ENCODE peak calls at places on chromosomes 4 and X, in ten cellular contexts. O, K, N, W, J, F, M, P, E and T are unnamed samples. For H3K4me1, the result is how much of the 10 kb centered on the place peaks cover.

GRCh38 chr4:71860643-71861042 is 76.8 kb upstream of the GC start:
- DNase-seq in O (no peak), K (no peak), N (no peak), W (no peak), J (no peak), F (no peak), M (no peak), P (no peak), E (no peak), T (no peak)

GRCh38 chr4:30718021-30718888 is 1.9 kb upstream of the PCDH7 start:
- DNase-seq in O (peak), K (peak), N (peak), W (peak), J (peak), F (no peak), M (peak), P (peak), E (no peak), T (no peak)

GRCh38 chrX:149161438-149162088 is 343.5 kb downstream of the IDS start:
- DNase-seq in O (no peak), K (no peak), N (no peak), W (no peak), J (no peak), F (no peak), M (no peak), P (no peak), E (no peak), T (no peak)

GRCh38 chrX:106898462-106898861 is 4.7 kb downstream of the RIPPLY1 start:
- DNase-seq in O (no peak), K (no peak), N (no peak), W (peak), J (no peak), F (no peak), M (no peak), P (no peak), E (no peak), T (peak)

GRCh38 chr4:111778543-111778942 is 366.7 kb upstream of the FAM241A start:
- DNase-seq in O (no peak), K (no peak), N (no peak), W (no peak), J (no peak), F (no peak), M (no peak), P (no peak), E (no peak), T (no peak)

GRCh38 chr4:85587952-85588351 is 113.0 kb downstream of the ARHGAP24 start:
- DNase-seq in O (no peak), K (no peak), N (no peak), W (no peak), J (no peak), F (no peak), M (no peak), P (no peak), E (no peak), T (no peak)

GRCh38 chr4:7200801-7201200 is 8.5 kb downstream of the SORCS2 start:
- DNase-seq in O (peak), K (no peak), N (no peak), W (no peak), J (peak), F (no peak), M (no peak), P (no peak), E (peak), T (no peak)

GRCh38 chr4:184396001-184396400 is 78.3 kb downstream of the IRF2 start:
- DNase-seq in O (no peak), K (no peak), N (no peak), W (no peak), J (peak), F (no peak), M (no peak), P (no peak), E (no peak), T (no peak)

GRCh38 chr4:2042207-2042946 is 16.8 kb upstream of the NAT8L start:
- DNase-seq in O (no peak), K (no peak), N (peak), W (no peak), J (peak), F (no peak), M (peak), P (no peak), E (no peak), T (no peak)

GRCh38 chrX:10176121-10177003 is 19.6 kb downstream of the CLCN4 start:
- DNase-seq in O (no peak), K (peak), N (no peak), W (no peak), J (no peak), F (peak), M (no peak), P (no peak), E (no peak), T (no peak)

GRCh38 chrX:68719904-68720614 is 72.6 kb downstream of the STARD8 start:
- DNase-seq in O (peak), K (peak), N (no peak), W (no peak), J (peak), F (no peak), M (no peak), P (no peak), E (no peak), T (no peak)

DNA sequence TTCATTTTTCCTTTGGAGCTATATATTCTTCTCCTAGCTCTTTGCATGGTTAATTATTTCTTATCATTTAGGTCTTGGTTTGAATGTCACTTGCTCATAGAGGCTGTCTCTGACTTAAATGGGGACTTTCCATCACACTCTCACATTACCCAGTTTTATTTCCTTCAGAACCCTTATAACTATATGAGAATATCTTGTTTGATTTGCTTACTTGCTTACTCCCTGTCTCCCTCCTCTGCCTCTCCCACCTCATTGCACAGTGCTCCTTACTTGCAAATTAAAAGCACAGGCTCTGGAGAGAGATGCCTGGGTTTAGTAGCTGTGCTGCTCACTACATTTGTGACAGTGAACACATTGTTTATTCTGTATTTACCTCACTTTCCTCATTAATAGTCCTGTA is 174.6 kb downstream of the SOWAHB start:
- DNase-seq in O (no peak), K (no peak), N (no peak), W (peak), J (no peak), F (no peak), M (no peak), P (no peak), E (no peak), T (no peak)
- TF ChIP-seq CTCF in O (no peak), K (no peak), N (no peak), W (peak), J (no peak), F (no peak), M (no peak), P (no peak), E (no peak), T (no peak)

GRCh38 chrX:15579778-15580747 is 20.7 kb downstream of the ACE2 start:
- DNase-seq in O (no peak), K (no peak), N (peak), W (peak), J (peak), F (peak), M (no peak), P (peak), E (no peak), T (peak)
- TF ChIP-seq POLR2A in O (no peak), K (no peak), N (no peak), W (no peak), J (no peak), F (no peak), M (no peak), P (no peak), E (no peak), T (no peak)

DNA sequence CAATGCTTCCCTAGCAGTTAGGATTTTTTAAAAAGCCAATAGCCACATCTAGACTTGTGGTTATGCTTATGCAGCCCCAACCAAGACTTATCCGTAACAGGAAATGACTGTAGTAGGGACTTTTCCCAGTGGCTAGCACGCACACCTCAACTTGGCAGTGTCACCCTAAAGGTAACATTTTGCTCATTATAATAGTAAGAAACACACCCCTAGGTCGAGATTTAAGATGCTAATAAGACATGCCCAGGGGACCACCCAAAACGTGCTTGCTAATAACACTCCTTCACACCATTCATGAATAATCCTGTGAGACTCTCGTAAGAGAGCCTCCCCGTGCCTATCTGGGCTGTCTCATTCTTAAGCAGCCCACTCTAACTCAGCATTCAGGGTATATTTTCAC is 195.3 kb downstream of the CHIC1 start:
- DNase-seq in O (no peak), K (no peak), N (no peak), W (no peak), J (no peak), F (no peak), M (no peak), P (no peak), E (no peak), T (no peak)
- H3K4me1 ChIP-seq in O (under half), K (under half), N (under half), W (under half), J (under half), F (under half), M (under half), P (under half), E (under half), T (under half)

DNA sequence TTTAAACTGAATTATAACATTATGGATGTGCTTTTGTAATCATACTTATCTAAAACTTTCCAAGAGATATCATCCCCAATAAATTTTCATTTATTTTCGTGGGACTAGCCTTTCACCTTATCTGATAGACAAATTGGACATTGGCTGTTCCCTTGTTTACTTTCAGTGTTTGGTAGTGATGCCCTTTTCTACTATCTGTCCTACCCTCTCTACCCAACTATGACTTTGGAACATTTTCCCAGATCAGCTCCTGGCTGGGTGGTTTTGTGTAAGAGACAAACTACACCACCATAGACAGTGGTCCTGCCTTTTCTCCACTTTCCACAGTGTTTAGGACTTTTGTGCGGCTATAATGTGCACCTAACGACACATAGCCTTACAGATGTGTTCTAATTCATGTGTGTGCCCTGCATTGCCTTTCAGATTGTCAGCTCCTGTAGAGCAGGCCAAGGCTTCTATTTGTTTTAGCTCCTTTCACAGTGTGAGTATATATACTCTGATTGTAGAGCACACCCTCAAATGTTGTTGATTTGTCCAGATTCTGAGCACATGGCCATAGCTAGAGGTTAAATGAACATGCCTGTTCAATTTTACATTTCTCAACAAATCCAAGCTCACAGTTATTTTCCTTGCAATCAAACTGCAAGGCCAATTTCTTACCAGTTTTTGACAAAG is 63.0 kb upstream of the TRPC5OS start:
- DNase-seq in O (no peak), K (no peak), N (no peak), W (no peak), J (no peak), F (no peak), M (no peak), P (no peak), E (no peak), T (no peak)
- TF ChIP-seq CTCF in O (no peak), K (no peak), N (no peak), W (no peak), J (no peak), F (no peak), M (no peak), P (no peak), E (no peak), T (no peak)

GRCh38 chr4:47463235-47463956 is at the start of gene COMMD8:
- DNase-seq in O (peak), K (peak), N (peak), W (peak), J (peak), F (peak), M (peak), P (peak), E (peak), T (peak)
- TF ChIP-seq POLR2A in O (peak), K (peak), N (peak), W (peak), J (peak), F (no peak), M (peak), P (peak), E (peak), T (peak)

DNA sequence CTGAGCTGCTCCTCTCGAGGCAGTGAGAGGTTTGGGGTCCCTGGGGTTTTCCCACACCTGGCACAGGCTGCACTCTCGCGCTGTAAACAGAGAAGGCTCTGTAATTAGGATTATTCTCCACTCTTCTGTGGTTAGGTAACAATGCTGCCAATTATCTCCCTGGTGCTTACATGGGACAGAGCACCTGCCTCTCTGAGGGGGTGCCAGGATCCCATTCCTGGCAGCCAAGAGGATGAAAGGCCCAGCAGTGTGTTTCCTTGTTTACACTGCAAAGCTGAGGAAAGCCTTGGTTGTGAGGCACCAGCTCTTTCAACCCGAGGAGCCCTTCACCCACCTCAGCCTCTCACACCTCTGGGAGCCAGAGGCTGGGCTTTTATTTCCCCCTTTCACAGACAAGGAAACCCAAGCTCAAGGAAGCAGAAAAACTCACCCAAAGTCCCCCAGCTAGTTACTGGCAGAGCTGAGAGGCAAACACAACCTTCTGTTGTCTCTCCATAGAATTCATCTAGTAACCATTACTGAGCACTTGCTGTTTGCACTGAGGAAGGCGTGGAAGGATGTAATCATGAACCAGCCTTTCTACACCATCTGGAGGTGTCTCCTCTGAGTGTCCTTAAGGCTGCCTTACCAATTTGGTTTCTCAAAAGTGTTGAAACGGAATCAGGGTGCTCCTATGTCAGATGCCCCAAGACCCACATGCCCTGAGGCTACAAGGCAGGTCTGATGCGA is 39.7 kb upstream of the PROM1 start:
- DNase-seq in O (no peak), K (no peak), N (no peak), W (no peak), J (no peak), F (no peak), M (no peak), P (no peak), E (no peak), T (no peak)
- H3K4me1 ChIP-seq in O (under half), K (under half), N (under half), W (under half), J (under half), F (under half), M (under half), P (under half), E (under half), T (under half)

GRCh38 chr4:98150092-98150761 is 7.0 kb upstream of the STPG2 start:
- DNase-seq in O (no peak), K (no peak), N (no peak), W (peak), J (no peak), F (no peak), M (no peak), P (no peak), E (no peak), T (no peak)
- TF ChIP-seq CTCF in O (no peak), K (no peak), N (no peak), W (peak), J (no peak), F (no peak), M (no peak), P (no peak), E (no peak), T (no peak)

GRCh38 chr4:82428526-82428968 is 1.7 kb downstream of the HNRNPDL start:
- DNase-seq in O (no peak), K (no peak), N (no peak), W (no peak), J (no peak), F (no peak), M (no peak), P (no peak), E (no peak), T (no peak)
- TF ChIP-seq POLR2A in O (no peak), K (no peak), N (no peak), W (no peak), J (no peak), F (no peak), M (no peak), P (no peak), E (no peak), T (no peak)

GRCh38 chrX:153336988-153337387 is 3.0 kb downstream of the ZNF275 start:
- DNase-seq in O (no peak), K (no peak), N (no peak), W (no peak), J (no peak), F (no peak), M (no peak), P (no peak), E (no peak), T (no peak)
- H3K4me1 ChIP-seq in O (under half), K (under half), N (under half), W (under half), J (under half), F (under half), M (under half), P (under half), E (under half), T (under half)